ENCODE peak calls at places on chromosome 3, in eight cellular contexts. Q is MM.1S, T is endothelial cell of umbilical vein, F is GM12878, N is GM23248, P is mammary epithelial cell, S is A673, C is fibroblast of lung. Y is an unnamed sample.

GRCh38 chr3:55521086-55522060 is 34.3 kb upstream of the WNT5A start:
- DNase-seq in Q (no peak), T (no peak), F (no peak), N (peak), P (peak), S (no peak), C (peak), Y (no peak)

GRCh38 chr3:77411990-77412389 is 372.1 kb downstream of the ROBO2 start:
- DNase-seq in Q (no peak), T (no peak), F (no peak), N (peak), P (no peak), S (no peak), C (peak), Y (no peak)

GRCh38 chr3:13018039-13018431 is 55.2 kb downstream of the IQSEC1 start:
- DNase-seq in Q (no peak), T (no peak), F (no peak), N (peak), P (no peak), S (no peak), C (no peak), Y (no peak)

GRCh38 chr3:129003578-129004112 is 2.5 kb downstream of the EFCC1 start:
- DNase-seq in Q (peak), T (no peak), F (no peak), N (no peak), P (peak), S (no peak), C (no peak), Y (peak)

GRCh38 chr3:45817788-45818523 is 21.6 kb upstream of the SLC6A20 start:
- DNase-seq in Q (peak), T (peak), F (no peak), N (peak), P (peak), S (no peak), C (peak), Y (peak)

GRCh38 chr3:8931342-8931741 is 31.9 kb downstream of the RAD18 start:
- DNase-seq in Q (peak), T (no peak), F (no peak), N (peak), P (peak), S (no peak), C (no peak), Y (no peak)

GRCh38 chr3:58383904-58384303 is 49.7 kb downstream of the PDHB start:
- DNase-seq in Q (no peak), T (no peak), F (no peak), N (peak), P (peak), S (peak), C (peak), Y (peak)

GRCh38 chr3:67518196-67518595 is 136.2 kb downstream of the SUCLG2 start:
- DNase-seq in Q (no peak), T (no peak), F (no peak), N (no peak), P (no peak), S (no peak), C (no peak), Y (no peak)

GRCh38 chr3:5188419-5189405 is 1.2 kb downstream of the EDEM1 start:
- DNase-seq in Q (peak), T (peak), F (no peak), N (peak), P (peak), S (peak), C (peak), Y (peak)

GRCh38 chr3:161348791-161349400 is 22.4 kb downstream of the SPTSSB start:
- DNase-seq in Q (peak), T (no peak), F (no peak), N (peak), P (peak), S (peak), C (peak), Y (no peak)

GRCh38 chr3:143585720-143586456 is 262.4 kb downstream of the SLC9A9 start:
- DNase-seq in Q (peak), T (no peak), F (peak), N (no peak), P (no peak), S (no peak), C (no peak), Y (no peak)

GRCh38 chr3:188706599-188706998 is 465.2 kb upstream of the TPRG1 start:
- DNase-seq in Q (no peak), T (no peak), F (no peak), N (peak), P (no peak), S (no peak), C (peak), Y (no peak)

GRCh38 chr3:71033681-71034220 is 549.8 kb downstream of the FOXP1 start:
- DNase-seq in Q (no peak), T (no peak), F (no peak), N (no peak), P (peak), S (no peak), C (no peak), Y (no peak)

GRCh38 chr3:10242182-10243065 is 5.8 kb upstream of the TATDN2 start:
- DNase-seq in Q (no peak), T (no peak), F (no peak), N (peak), P (no peak), S (no peak), C (peak), Y (no peak)

GRCh38 chr3:12351145-12351544 is 62.3 kb downstream of the PPARG start:
- DNase-seq in Q (no peak), T (no peak), F (no peak), N (peak), P (no peak), S (no peak), C (no peak), Y (no peak)

GRCh38 chr3:95319921-95320494 is 1257.1 kb downstream of the NSUN3 start:
- DNase-seq in Q (no peak), T (no peak), F (no peak), N (no peak), P (no peak), S (no peak), C (peak), Y (no peak)

GRCh38 chr3:25661694-25662455 is 2.8 kb downstream of the TOP2B start:
- DNase-seq in Q (peak), T (peak), F (no peak), N (peak), P (no peak), S (no peak), C (peak), Y (no peak)

GRCh38 chr3:19822805-19823204 is 111.2 kb downstream of the EFHB start:
- DNase-seq in Q (no peak), T (no peak), F (no peak), N (no peak), P (no peak), S (no peak), C (no peak), Y (no peak)

GRCh38 chr3:170513674-170514073 is 72.2 kb downstream of the SLC7A14 start:
- DNase-seq in Q (no peak), T (no peak), F (no peak), N (no peak), P (no peak), S (no peak), C (no peak), Y (no peak)

GRCh38 chr3:45753095-45753494 is 43.2 kb downstream of the SLC6A20 start:
- DNase-seq in Q (no peak), T (no peak), F (no peak), N (peak), P (peak), S (no peak), C (no peak), Y (no peak)

GRCh38 chr3:174438501-174439156 is 420.5 kb upstream of the NAALADL2 start:
- DNase-seq in Q (no peak), T (peak), F (no peak), N (peak), P (peak), S (no peak), C (peak), Y (peak)

GRCh38 chr3:161914703-161915102 is 418.1 kb downstream of the OTOL1 start:
- DNase-seq in Q (peak), T (no peak), F (no peak), N (peak), P (no peak), S (peak), C (peak), Y (peak)

GRCh38 chr3:185519021-185519420 is 20.2 kb upstream of the TMEM41A start:
- DNase-seq in Q (no peak), T (no peak), F (no peak), N (peak), P (peak), S (no peak), C (no peak), Y (no peak)

GRCh38 chr3:23135026-23135785 is 67.9 kb upstream of the UBE2E2 start:
- DNase-seq in Q (no peak), T (no peak), F (no peak), N (no peak), P (no peak), S (no peak), C (no peak), Y (no peak)

GRCh38 chr3:11172136-11172670 is 17.9 kb downstream of the HRH1 start:
- DNase-seq in Q (no peak), T (no peak), F (no peak), N (no peak), P (no peak), S (no peak), C (peak), Y (no peak)

GRCh38 chr3:126342991-126343661 is 14.1 kb downstream of the KLF15 start:
- DNase-seq in Q (no peak), T (no peak), F (no peak), N (no peak), P (no peak), S (peak), C (no peak), Y (no peak)

GRCh38 chr3:53788038-53788437 is 58.2 kb downstream of the CHDH start:
- DNase-seq in Q (no peak), T (no peak), F (no peak), N (no peak), P (no peak), S (no peak), C (no peak), Y (no peak)

GRCh38 chr3:55069950-55070349 is 142.1 kb upstream of the LRTM1 start:
- DNase-seq in Q (no peak), T (no peak), F (no peak), N (no peak), P (no peak), S (no peak), C (no peak), Y (peak)

GRCh38 chr3:184361532-184361931 is at the start of the genes CLCN2 and POLR2H:
- DNase-seq in Q (peak), T (peak), F (no peak), N (peak), P (peak), S (peak), C (peak), Y (peak)

DNA sequence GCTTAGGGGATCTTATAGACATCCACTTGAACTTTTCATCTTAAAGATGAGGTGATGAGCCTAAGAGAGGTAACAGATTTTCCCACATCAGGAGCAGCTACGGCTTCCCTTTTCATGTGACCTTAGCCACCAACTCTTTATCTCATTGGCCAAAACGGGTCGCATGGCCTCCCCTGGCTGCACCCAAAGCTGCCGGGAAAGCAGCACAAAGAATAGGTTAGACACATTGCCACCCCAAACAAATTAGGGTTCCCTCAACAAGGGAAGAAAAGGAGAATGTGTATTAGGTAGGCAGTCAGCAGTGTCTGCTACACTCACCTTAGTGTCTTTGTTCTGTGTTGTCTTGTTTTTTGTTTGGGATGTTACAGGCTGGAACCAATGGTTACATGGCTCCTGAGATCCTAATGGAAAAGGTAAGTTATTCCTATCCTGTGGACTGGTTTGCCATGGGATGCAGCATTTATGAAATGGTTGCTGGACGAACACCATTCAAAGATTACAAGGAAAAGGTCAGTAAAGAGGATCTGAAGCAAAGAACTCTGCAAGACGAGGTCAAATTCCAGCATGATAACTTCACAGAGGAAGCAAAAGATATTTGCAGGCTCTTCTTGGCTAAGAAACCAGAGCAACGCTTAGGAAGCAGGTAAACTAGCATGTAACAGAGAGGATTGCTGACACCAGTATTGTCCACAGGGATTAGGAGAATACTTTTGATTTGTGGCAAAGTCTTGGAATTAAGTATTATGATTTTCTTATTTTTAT is 44.2 kb downstream of the GRK7 start:
- DNase-seq in Q (no peak), T (no peak), F (no peak), N (no peak), P (no peak), S (no peak), C (no peak), Y (no peak)
- H3K27ac ChIP-seq in Q (no peak), T (no peak), F (no peak), N (no peak), P (no peak), S (no peak), C (no peak), Y (no peak)

DNA sequence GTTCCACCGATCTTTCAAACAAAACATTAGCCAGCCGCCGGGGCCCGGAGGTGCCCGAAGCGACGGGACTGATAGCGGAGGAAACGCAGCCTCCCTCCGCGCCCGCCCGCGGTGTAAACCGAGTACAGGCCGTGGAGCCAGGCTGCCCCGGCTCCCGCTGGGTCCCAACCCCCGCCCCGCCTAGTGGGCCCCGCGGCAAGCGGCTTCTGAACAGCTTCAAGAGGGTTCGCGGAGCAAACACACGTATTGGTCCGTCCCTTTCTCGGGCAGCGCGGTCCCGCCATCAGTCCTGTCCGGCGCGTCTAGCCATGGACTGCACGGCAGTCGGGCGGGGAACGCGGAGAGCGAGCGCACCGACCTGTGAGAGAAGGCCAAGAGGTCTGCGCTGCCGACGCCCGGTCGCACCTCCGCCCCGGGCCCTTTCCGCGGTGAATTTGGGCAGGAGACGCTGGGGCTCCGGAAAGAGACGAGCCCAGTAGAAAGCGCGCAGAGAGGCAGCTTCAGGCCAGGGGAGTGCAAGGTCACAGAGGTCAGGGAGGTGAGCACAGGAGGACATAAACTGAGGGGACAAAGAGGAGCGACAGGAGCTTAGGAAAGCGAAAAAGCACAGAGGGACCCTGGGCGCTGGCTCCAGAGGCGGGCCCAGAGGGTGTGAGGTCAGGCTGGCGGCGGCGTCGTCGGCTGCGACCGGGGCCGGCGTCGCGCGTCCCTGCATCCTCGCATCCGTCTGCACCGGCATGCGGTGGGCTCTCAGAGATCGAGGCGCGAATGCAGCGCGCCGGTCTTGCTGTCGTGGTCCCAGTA is 1.9 kb downstream of the FOXL2 start:
- DNase-seq in Q (no peak), T (no peak), F (no peak), N (no peak), P (no peak), S (no peak), C (peak), Y (peak)
- TF ChIP-seq EZH2 in Q (no peak), T (peak), F (peak), N (peak), P (peak), S (peak), C (peak), Y (peak)

GRCh38 chr3:39181408-39182335 is 10.7 kb downstream of the XIRP1 start:
- DNase-seq in Q (no peak), T (no peak), F (no peak), N (no peak), P (no peak), S (no peak), C (no peak), Y (no peak)
- H3K27ac ChIP-seq in Q (peak), T (no peak), F (no peak), N (no peak), P (no peak), S (no peak), C (no peak), Y (peak)

GRCh38 chr3:32239638-32240550 is 1.4 kb downstream of the CMTM8 start:
- DNase-seq in Q (peak), T (peak), F (no peak), N (peak), P (no peak), S (peak), C (no peak), Y (peak)

GRCh38 chr3:32237670-32238026 is 832 bp upstream of the CMTM8 start:
- DNase-seq in Q (no peak), T (no peak), F (no peak), N (no peak), P (no peak), S (no peak), C (no peak), Y (no peak)

GRCh38 chr3:32236377-32236776 is 2.1 kb upstream of the CMTM8 start:
- DNase-seq in Q (peak), T (no peak), F (no peak), N (no peak), P (no peak), S (no peak), C (no peak), Y (no peak)

GRCh38 chr3:32238816-32239637 is 547 bp downstream of the CMTM8 start:
- DNase-seq in Q (peak), T (peak), F (no peak), N (peak), P (peak), S (peak), C (peak), Y (peak)

DNA sequence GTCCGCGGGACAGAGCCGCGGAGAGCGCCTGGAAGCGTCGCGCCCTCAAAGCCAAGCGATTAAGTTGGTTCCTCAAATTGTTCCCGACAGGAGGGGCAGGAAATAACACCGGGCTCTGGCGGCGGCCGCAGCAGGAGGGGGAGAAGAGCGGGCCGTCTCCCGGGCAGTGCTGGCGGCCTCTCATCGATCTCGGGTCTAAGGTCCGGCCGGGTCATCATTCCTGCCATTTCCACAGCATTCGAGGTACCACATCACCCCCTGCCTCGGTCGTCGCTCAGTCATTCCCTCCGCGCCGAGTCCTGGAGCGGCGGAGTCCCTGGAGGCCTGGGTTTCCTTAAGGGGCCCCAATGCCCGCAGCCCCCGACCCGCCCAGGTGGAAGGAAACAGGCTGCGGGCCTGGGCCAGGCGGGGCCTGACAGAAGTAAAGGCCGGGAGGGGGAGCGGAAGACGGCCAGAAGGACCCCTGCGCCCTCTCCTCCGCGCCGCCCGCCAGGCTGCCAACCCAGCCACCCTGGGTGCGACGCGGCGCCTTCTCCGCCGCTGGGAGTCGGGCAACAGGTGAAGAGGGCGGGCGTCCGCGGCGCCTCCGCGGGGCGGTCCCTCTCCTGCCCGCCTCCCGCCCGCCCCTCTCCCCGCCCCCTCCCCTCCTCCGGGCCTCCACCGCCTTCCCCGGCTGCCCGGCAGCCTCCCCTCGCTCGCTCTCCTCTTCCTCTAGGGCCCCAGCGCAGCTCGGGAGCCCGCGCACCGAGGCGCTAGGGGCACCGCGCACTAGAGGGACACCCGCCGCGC is at the start of gene CMTM8:
- DNase-seq in Q (peak), T (peak), F (no peak), N (peak), P (peak), S (peak), C (peak), Y (peak)
- TF ChIP-seq EZH2 in Q (no peak), T (no peak), F (no peak), N (no peak), P (no peak), S (no peak), C (peak), Y (no peak)

GRCh38 chr3:65886376-65886775 is 152.3 kb downstream of the MAGI1 start:
- DNase-seq in Q (no peak), T (no peak), F (no peak), N (no peak), P (no peak), S (no peak), C (no peak), Y (no peak)
- H3K27ac ChIP-seq in Q (no peak), T (no peak), F (no peak), N (no peak), P (no peak), S (no peak), C (no peak), Y (no peak)

DNA sequence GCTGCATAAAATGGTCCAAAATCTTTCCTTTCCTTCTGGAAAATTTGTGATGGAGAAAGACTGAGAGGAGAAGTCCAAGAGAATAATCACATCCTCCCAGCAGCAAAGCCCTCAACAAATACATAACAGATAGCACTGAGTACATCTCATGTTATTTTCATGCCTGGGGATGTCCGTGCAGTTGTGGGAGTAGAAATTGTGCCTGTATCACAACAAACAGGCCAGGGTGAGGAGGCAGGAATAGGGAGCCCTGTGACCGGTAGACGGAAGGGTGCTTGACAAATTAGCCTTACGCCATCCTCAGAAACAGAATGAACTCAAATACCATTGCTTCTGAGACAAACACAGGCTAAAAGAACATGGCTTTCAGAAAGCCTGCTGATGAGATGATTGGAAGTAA is 333.2 kb upstream of the UMPS start:
- DNase-seq in Q (no peak), T (no peak), F (no peak), N (no peak), P (peak), S (no peak), C (no peak), Y (no peak)
- TF ChIP-seq EZH2 in Q (no peak), T (no peak), F (no peak), N (no peak), P (no peak), S (no peak), C (no peak), Y (no peak)

GRCh38 chr3:123089611-123090301 is 22.9 kb downstream of the PDIA5 start:
- DNase-seq in Q (no peak), T (no peak), F (no peak), N (peak), P (no peak), S (no peak), C (peak), Y (no peak)
- H3K27ac ChIP-seq in Q (no peak), T (no peak), F (no peak), N (peak), P (no peak), S (no peak), C (no peak), Y (no peak)

DNA sequence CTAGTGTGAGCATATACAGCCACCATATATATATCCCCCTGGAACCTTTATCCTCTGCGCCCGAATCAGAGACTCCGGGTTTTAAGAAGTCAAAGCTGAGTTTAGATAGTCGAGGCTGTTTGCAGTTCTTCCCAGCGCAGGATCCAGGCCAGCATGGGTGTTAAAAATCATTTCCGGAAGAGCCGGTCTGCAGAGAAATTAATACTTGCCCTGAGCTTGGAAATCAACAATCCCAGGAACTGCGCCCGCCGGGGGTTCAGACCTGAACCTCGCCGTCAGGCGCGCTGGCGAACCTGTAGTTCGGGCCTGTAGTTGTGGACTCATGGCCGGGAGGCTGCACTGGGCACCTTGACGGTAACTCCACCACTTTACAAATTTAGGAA is 2.3 kb downstream of the SHOX2 start:
- DNase-seq in Q (no peak), T (no peak), F (no peak), N (peak), P (no peak), S (no peak), C (no peak), Y (no peak)
- TF ChIP-seq EZH2 in Q (no peak), T (peak), F (no peak), N (no peak), P (no peak), S (no peak), C (no peak), Y (peak)

Y was measured in hepatocyte.